ENCODE peak calls at places on chromosome 4, in ten cellular contexts. P is gastrocnemius medialis, G is A673, H is NB4, J is bronchial epithelial cell, I is kidney, X is GM12865, F is H7, W is sigmoid colon, A is fibroblast of mammary gland. E is an unnamed sample.

GRCh38 chr4:102598759-102599379 is 97.7 kb downstream of the NFKB1 start:
- DNase-seq in X (peak), P (no peak), H (no peak), J (no peak), G (no peak), A (no peak), F (no peak), I (no peak), W (no peak), E (no peak)

GRCh38 chr4:169620846-169621228 is 459 bp downstream of the CLCN3 start:
- DNase-seq in X (peak), A (peak), W (no peak), J (no peak), I (no peak), G (peak), P (peak), H (no peak), F (peak), E (peak)

GRCh38 chr4:15702941-15703403 is at the start of gene BST1:
- DNase-seq in G (peak), J (peak), I (peak), H (peak), X (peak), W (peak), F (peak), P (peak), A (peak), E (peak)

GRCh38 chr4:38785901-38786402 is 3.2 kb upstream of the TLR10 start:
- DNase-seq in P (peak), I (no peak), A (no peak), F (no peak), W (no peak), X (peak), J (no peak), G (no peak), H (peak), E (no peak)

GRCh38 chr4:100945789-100946188 is 401.5 kb downstream of the PPP3CA start:
- DNase-seq in J (no peak), H (no peak), G (no peak), X (no peak), P (no peak), F (no peak), A (no peak), I (no peak), W (no peak), E (no peak)

GRCh38 chr4:185209031-185209851 is at the start of gene SNX25:
- DNase-seq in I (peak), P (peak), G (peak), H (peak), W (peak), F (peak), J (peak), X (peak), A (peak), E (peak)

GRCh38 chr4:18689308-18689915 is 667.9 kb upstream of the LCORL start:
- DNase-seq in P (peak), W (peak), I (no peak), X (peak), F (peak), H (peak), A (peak), G (peak), J (peak), E (peak)

GRCh38 chr4:184649971-184650855 is 675 bp downstream of the PRIMPOL start:
- DNase-seq in I (no peak), W (peak), G (peak), J (peak), H (peak), A (peak), F (no peak), P (peak), X (peak), E (no peak)

GRCh38 chr4:141009931-141010330 is 123.3 kb downstream of the RNF150 start:
- DNase-seq in P (no peak), X (no peak), H (no peak), I (no peak), F (no peak), J (no peak), G (no peak), W (no peak), A (no peak), E (no peak)

GRCh38 chr4:87041142-87041541 is 106.3 kb downstream of the AFF1 start:
- DNase-seq in W (peak), F (no peak), J (no peak), G (no peak), I (no peak), H (no peak), P (peak), X (no peak), A (peak), E (no peak)

DNA sequence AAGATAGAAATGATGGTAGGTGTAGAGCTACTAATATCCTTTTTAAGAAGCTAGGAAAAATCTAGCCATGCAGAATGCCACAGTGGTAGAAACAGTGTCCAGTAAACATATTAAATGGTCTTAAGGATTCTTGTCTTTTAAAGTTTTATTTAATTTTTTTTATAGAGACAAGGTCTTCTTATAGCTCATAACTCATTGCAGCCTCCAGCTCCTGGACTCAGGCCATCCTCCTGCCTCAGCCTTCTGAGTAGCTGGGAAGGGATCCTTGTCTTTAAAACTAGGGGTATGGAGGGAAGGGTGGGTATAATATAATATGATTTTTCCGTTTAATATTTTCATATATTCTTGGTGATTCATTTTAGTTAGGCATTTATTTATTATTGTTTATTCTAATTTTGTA is 3.8 kb downstream of the TMEM165 start:
- DNase-seq in G (no peak), W (no peak), P (no peak), I (no peak), X (no peak), J (no peak), A (no peak), H (no peak), F (no peak), E (no peak)
- H3K4me3 ChIP-seq in G (no peak), W (no peak), P (no peak), I (no peak), X (no peak), J (no peak), A (no peak), H (peak), F (no peak), E (no peak)

DNA sequence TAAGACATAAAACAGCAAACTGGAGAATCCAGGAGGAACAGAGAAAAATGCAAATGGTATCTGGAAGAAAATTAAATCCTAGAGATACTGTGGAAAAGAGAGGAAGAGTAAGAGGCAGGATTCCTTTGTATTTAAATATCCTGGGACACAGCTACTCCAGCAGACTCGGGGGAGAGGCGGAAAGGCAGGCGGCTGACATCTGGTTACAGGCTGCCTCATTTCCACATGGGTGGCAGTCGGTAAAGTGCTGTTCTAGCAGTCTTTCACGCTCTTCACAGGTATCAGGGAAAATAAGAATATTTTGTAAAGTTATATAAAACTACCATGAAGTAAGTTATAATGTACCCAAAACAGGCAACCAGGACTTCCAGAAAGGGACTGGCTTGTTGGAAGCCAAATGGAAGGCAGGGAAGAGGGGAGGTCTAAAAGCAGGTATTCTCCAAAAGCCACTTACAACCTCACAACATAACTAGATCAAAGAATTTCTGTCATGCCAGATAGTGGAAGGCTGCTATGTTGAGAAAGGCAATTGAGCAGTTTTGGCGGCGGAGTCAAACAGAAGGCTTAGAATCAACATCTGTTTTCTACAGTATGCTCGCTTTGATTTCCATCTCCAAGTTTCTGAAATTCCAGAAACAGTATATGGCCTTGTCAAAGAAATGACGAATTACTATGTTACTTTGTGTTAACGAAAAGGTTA is 1.3 kb upstream of the TIGD2 start:
- DNase-seq in A (no peak), F (peak), P (no peak), H (no peak), J (no peak), X (no peak), W (no peak), G (no peak), I (no peak), E (no peak)
- H3K4me3 ChIP-seq in A (no peak), F (peak), P (peak), H (no peak), J (no peak), X (peak), W (no peak), G (peak), I (peak), E (no peak)

DNA sequence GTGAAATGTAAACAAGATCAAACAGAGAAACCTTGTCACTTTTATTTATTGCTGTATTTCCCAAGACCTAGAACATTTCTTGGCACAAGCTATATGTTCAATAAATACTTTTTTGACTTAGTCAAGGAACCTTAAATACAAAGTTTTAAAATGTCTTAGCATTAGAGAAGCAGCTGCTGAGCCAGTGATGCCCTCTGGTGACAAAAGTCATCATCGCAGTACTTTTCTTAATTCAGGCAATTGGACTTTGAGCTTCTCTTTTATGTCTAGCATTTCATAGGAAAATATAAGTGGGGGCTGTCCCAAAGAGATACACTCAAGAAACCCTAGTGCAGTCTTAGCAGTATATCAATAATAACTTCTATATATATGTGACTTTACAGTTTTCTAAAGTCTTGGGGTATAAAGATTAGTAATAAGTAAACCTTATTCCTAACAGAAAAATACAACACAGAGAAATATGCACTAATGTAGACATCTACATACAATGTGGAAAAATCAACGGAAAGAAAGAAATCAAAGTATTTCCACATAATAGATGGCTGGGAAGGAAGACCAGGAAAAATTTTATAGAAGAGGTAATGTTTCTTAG is 118.4 kb downstream of the DTHD1 start:
- DNase-seq in J (peak), H (peak), A (peak), G (peak), X (peak), P (no peak), F (no peak), W (no peak), I (no peak), E (no peak)
- H3K4me3 ChIP-seq in J (no peak), H (no peak), A (no peak), G (no peak), X (no peak), P (no peak), F (no peak), W (no peak), I (no peak), E (no peak)

GRCh38 chr4:8516996-8517550 is 63.1 kb upstream of the GPR78 start:
- DNase-seq in X (no peak), J (peak), H (no peak), F (no peak), A (no peak), G (no peak), P (no peak), I (no peak), W (no peak), E (no peak)

GRCh38 chr4:8514391-8514790 is 65.8 kb upstream of the GPR78 start:
- DNase-seq in A (no peak), X (no peak), G (no peak), W (no peak), H (no peak), J (no peak), P (no peak), F (no peak), I (no peak), E (no peak)

GRCh38 chr4:8516061-8516573 is 64.1 kb upstream of the GPR78 start:
- DNase-seq in A (no peak), F (no peak), W (peak), I (peak), P (no peak), J (no peak), H (no peak), X (no peak), G (no peak), E (no peak)

GRCh38 chr4:8515316-8516060 is 64.7 kb upstream of the GPR78 start:
- DNase-seq in W (peak), J (no peak), X (no peak), P (no peak), G (no peak), F (no peak), I (no peak), A (no peak), H (no peak), E (no peak)

DNA sequence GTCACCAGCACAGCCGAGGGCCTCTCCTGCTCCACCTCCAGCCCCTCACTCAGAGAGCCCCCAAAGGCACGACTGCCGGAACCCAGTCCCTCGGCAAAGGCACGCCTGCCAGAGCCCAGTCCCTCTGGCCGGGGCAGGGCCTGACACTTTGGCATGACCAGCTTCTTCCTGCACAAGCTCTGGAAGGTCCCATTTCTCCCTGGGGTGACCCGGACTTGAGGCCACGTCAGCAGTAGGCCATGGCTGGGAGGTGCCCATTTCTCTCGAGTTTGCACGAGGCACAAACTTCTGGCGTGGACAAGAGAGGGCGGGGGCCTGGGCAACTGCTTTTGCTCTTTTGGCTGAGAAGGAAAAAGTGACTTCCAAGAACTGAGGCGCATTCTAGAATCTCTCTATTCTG is 62.2 kb upstream of the GPR78 start:
- DNase-seq in J (no peak), P (no peak), H (no peak), X (no peak), W (no peak), I (no peak), G (no peak), F (no peak), A (no peak), E (no peak)
- H3K4me3 ChIP-seq in J (no peak), P (no peak), H (no peak), X (no peak), W (no peak), I (no peak), G (no peak), F (no peak), A (no peak), E (no peak)

GRCh38 chr4:175109933-175110332 is 191.8 kb downstream of the ADAM29 start:
- DNase-seq in A (no peak), H (peak), J (no peak), X (peak), I (no peak), F (peak), W (peak), P (no peak), G (no peak), E (no peak)
- H3K4me3 ChIP-seq in A (no peak), H (no peak), J (no peak), X (no peak), I (no peak), F (no peak), W (no peak), P (no peak), G (no peak), E (no peak)

DNA sequence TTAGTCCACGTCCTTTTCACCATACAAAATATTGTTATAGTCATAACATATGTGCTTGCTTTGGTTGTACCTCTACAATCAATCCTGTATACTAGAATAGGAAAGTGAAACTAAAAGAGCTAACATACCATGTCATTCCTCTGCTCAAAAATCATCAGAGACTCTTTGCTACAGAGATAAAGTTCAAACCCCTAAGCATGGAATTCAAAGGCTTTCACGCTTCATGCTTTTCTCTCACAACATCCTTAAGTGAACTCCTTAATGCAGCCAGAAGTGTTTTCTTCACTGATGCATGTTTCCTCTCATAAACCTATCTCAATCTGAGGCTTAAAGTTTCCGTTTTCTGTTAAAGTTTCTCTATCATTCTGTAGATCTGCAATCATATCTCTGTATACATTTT is 744.6 kb upstream of the IGFBP7 start:
- DNase-seq in F (no peak), J (no peak), X (no peak), A (no peak), P (no peak), W (no peak), I (no peak), H (no peak), G (no peak), E (no peak)
- H3K4me3 ChIP-seq in F (no peak), J (no peak), X (peak), A (no peak), P (peak), W (no peak), I (no peak), H (no peak), G (no peak), E (no peak)

E was measured in mucosa of descending colon.